ENCODE peak calls at places on chromosomes 1 and 21, in seven cellular contexts. One of them, this sample, is unnamed.
A peak's percentile ranks its signal among the peaks of the same experiment; 100 is the strongest.

GRCh38 chr1:96660503-96660902 is 61.1 kb upstream of the PTBP2 start:
- DNase-seq in hepatocyte: no peak
- DNase-seq in activated CD8-positive, alpha-beta memory T cell treated with anti-CD3 and anti-CD28 coated beads, Interleukin-2, amount 50 U/mL, for 4 hours: no peak
- DNase-seq in H9: no peak
- DNase-seq in NCI-H1105: no peak
- DNase-seq in globus pallidus: no peak
- DNase-seq in aorta: no peak
- DNase-seq in this sample: no peak

GRCh38 chr1:99004270-99005141 is at the start of gene PLPPR5:
- DNase-seq in hepatocyte: peak; percentile 42
- DNase-seq in activated CD8-positive, alpha-beta memory T cell treated with anti-CD3 and anti-CD28 coated beads, Interleukin-2, amount 50 U/mL, for 4 hours: peak; percentile 19
- DNase-seq in H9: peak; percentile 61
- DNase-seq in NCI-H1105: peak; percentile 6
- DNase-seq in globus pallidus: no peak
- DNase-seq in aorta: no peak
- DNase-seq in this sample: peak; percentile 75

GRCh38 chr1:206863266-206863665 is 2.2 kb upstream of the IL20 start:
- DNase-seq in hepatocyte: no peak
- DNase-seq in activated CD8-positive, alpha-beta memory T cell treated with anti-CD3 and anti-CD28 coated beads, Interleukin-2, amount 50 U/mL, for 4 hours: no peak
- DNase-seq in H9: no peak
- DNase-seq in NCI-H1105: no peak
- DNase-seq in globus pallidus: no peak
- DNase-seq in aorta: no peak
- DNase-seq in this sample: no peak

GRCh38 chr1:155002479-155003226 is at the start of gene ZBTB7B:
- DNase-seq in hepatocyte: peak; percentile 77
- DNase-seq in activated CD8-positive, alpha-beta memory T cell treated with anti-CD3 and anti-CD28 coated beads, Interleukin-2, amount 50 U/mL, for 4 hours: no peak
- DNase-seq in H9: peak; percentile 39
- DNase-seq in NCI-H1105: peak; percentile 54
- DNase-seq in globus pallidus: no peak
- DNase-seq in aorta: peak; percentile 76
- DNase-seq in this sample: peak; percentile 49

GRCh38 chr1:200400556-200400955 is 9.3 kb downstream of the ZNF281 start:
- DNase-seq in hepatocyte: no peak
- DNase-seq in activated CD8-positive, alpha-beta memory T cell treated with anti-CD3 and anti-CD28 coated beads, Interleukin-2, amount 50 U/mL, for 4 hours: no peak
- DNase-seq in H9: no peak
- DNase-seq in NCI-H1105: no peak
- DNase-seq in globus pallidus: peak; percentile 76
- DNase-seq in aorta: no peak
- DNase-seq in this sample: no peak

GRCh38 chr1:40774266-40774998 is 9.2 kb upstream of the KCNQ4 start:
- DNase-seq in hepatocyte: peak; percentile 67
- DNase-seq in activated CD8-positive, alpha-beta memory T cell treated with anti-CD3 and anti-CD28 coated beads, Interleukin-2, amount 50 U/mL, for 4 hours: peak; percentile 74
- DNase-seq in H9: peak; percentile 83
- DNase-seq in NCI-H1105: no peak
- DNase-seq in globus pallidus: no peak
- DNase-seq in aorta: no peak
- DNase-seq in this sample: peak; percentile 77

GRCh38 chr1:234598974-234599616 is 10.9 kb downstream of the IRF2BP2 start:
- DNase-seq in hepatocyte: peak; percentile 27
- DNase-seq in activated CD8-positive, alpha-beta memory T cell treated with anti-CD3 and anti-CD28 coated beads, Interleukin-2, amount 50 U/mL, for 4 hours: no peak
- DNase-seq in H9: no peak
- DNase-seq in NCI-H1105: no peak
- DNase-seq in globus pallidus: peak; percentile 16
- DNase-seq in aorta: no peak
- DNase-seq in this sample: peak; percentile 9

GRCh38 chr1:33327587-33328325 is 6.9 kb upstream of the A3GALT2 start:
- DNase-seq in hepatocyte: peak; percentile 46
- DNase-seq in activated CD8-positive, alpha-beta memory T cell treated with anti-CD3 and anti-CD28 coated beads, Interleukin-2, amount 50 U/mL, for 4 hours: no peak
- DNase-seq in H9: no peak
- DNase-seq in NCI-H1105: peak; percentile 36
- DNase-seq in globus pallidus: no peak
- DNase-seq in aorta: peak; percentile 80
- DNase-seq in this sample: no peak

GRCh38 chr1:44031051-44031899 is at the start of gene SLC6A9:
- DNase-seq in hepatocyte: peak; percentile 78
- DNase-seq in activated CD8-positive, alpha-beta memory T cell treated with anti-CD3 and anti-CD28 coated beads, Interleukin-2, amount 50 U/mL, for 4 hours: peak; percentile 48
- DNase-seq in H9: peak; percentile 70
- DNase-seq in NCI-H1105: peak; percentile 41
- DNase-seq in globus pallidus: peak; percentile 66
- DNase-seq in aorta: peak; percentile 83
- DNase-seq in this sample: peak; percentile 89

GRCh38 chr1:20426923-20427322 is 59.1 kb downstream of the CAMK2N1 start:
- DNase-seq in hepatocyte: peak; percentile 48
- DNase-seq in activated CD8-positive, alpha-beta memory T cell treated with anti-CD3 and anti-CD28 coated beads, Interleukin-2, amount 50 U/mL, for 4 hours: no peak
- DNase-seq in H9: peak; percentile 24
- DNase-seq in NCI-H1105: no peak
- DNase-seq in globus pallidus: no peak
- DNase-seq in aorta: no peak
- DNase-seq in this sample: no peak

GRCh38 chr1:53636621-53637171 is 102.3 kb downstream of the GLIS1 start:
- DNase-seq in hepatocyte: no peak
- DNase-seq in activated CD8-positive, alpha-beta memory T cell treated with anti-CD3 and anti-CD28 coated beads, Interleukin-2, amount 50 U/mL, for 4 hours: no peak
- DNase-seq in H9: peak; percentile 31
- DNase-seq in NCI-H1105: no peak
- DNase-seq in globus pallidus: no peak
- DNase-seq in aorta: peak; percentile 20
- DNase-seq in this sample: no peak

GRCh38 chr21:16587671-16588379 is 858.0 kb downstream of the USP25 start:
- DNase-seq in hepatocyte: peak; percentile 15
- DNase-seq in activated CD8-positive, alpha-beta memory T cell treated with anti-CD3 and anti-CD28 coated beads, Interleukin-2, amount 50 U/mL, for 4 hours: no peak
- DNase-seq in H9: no peak
- DNase-seq in NCI-H1105: no peak
- DNase-seq in globus pallidus: no peak
- DNase-seq in aorta: no peak
- DNase-seq in this sample: peak; percentile 31

GRCh38 chr1:245345191-245345884 is 190.6 kb downstream of the KIF26B start:
- DNase-seq in hepatocyte: peak; percentile 29
- DNase-seq in activated CD8-positive, alpha-beta memory T cell treated with anti-CD3 and anti-CD28 coated beads, Interleukin-2, amount 50 U/mL, for 4 hours: no peak
- DNase-seq in H9: peak; percentile 82
- DNase-seq in NCI-H1105: no peak
- DNase-seq in globus pallidus: no peak
- DNase-seq in aorta: no peak
- DNase-seq in this sample: no peak

GRCh38 chr1:50930965-50931737 is 28.9 kb downstream of the FAF1 start:
- DNase-seq in hepatocyte: no peak
- DNase-seq in activated CD8-positive, alpha-beta memory T cell treated with anti-CD3 and anti-CD28 coated beads, Interleukin-2, amount 50 U/mL, for 4 hours: peak; percentile 27
- DNase-seq in H9: no peak
- DNase-seq in NCI-H1105: no peak
- DNase-seq in globus pallidus: no peak
- DNase-seq in aorta: no peak
- DNase-seq in this sample: no peak

GRCh38 chr1:117318456-117318855 is 48.8 kb upstream of the MAN1A2 start:
- DNase-seq in hepatocyte: no peak
- DNase-seq in activated CD8-positive, alpha-beta memory T cell treated with anti-CD3 and anti-CD28 coated beads, Interleukin-2, amount 50 U/mL, for 4 hours: no peak
- DNase-seq in H9: no peak
- DNase-seq in NCI-H1105: no peak
- DNase-seq in globus pallidus: no peak
- DNase-seq in aorta: no peak
- DNase-seq in this sample: no peak

GRCh38 chr1:180171691-180172090 is 17.0 kb downstream of the QSOX1 start:
- DNase-seq in hepatocyte: no peak
- DNase-seq in activated CD8-positive, alpha-beta memory T cell treated with anti-CD3 and anti-CD28 coated beads, Interleukin-2, amount 50 U/mL, for 4 hours: no peak
- DNase-seq in H9: no peak
- DNase-seq in NCI-H1105: no peak
- DNase-seq in globus pallidus: no peak
- DNase-seq in aorta: no peak
- DNase-seq in this sample: no peak

GRCh38 chr1:201608635-201609395 is 69.9 kb downstream of the NAV1 start:
- DNase-seq in hepatocyte: no peak
- DNase-seq in activated CD8-positive, alpha-beta memory T cell treated with anti-CD3 and anti-CD28 coated beads, Interleukin-2, amount 50 U/mL, for 4 hours: no peak
- DNase-seq in H9: no peak
- DNase-seq in NCI-H1105: no peak
- DNase-seq in globus pallidus: no peak
- DNase-seq in aorta: peak; percentile 69
- DNase-seq in this sample: no peak

GRCh38 chr1:19066874-19067186 is 110.4 kb upstream of the IFFO2 start:
- DNase-seq in hepatocyte: no peak
- DNase-seq in activated CD8-positive, alpha-beta memory T cell treated with anti-CD3 and anti-CD28 coated beads, Interleukin-2, amount 50 U/mL, for 4 hours: no peak
- DNase-seq in H9: no peak
- DNase-seq in NCI-H1105: no peak
- DNase-seq in globus pallidus: peak; percentile 92
- DNase-seq in aorta: no peak
- DNase-seq in this sample: no peak

GRCh38 chr1:101253976-101254660 is 17.3 kb downstream of the S1PR1 start:
- DNase-seq in hepatocyte: peak; percentile 64
- DNase-seq in activated CD8-positive, alpha-beta memory T cell treated with anti-CD3 and anti-CD28 coated beads, Interleukin-2, amount 50 U/mL, for 4 hours: no peak
- DNase-seq in H9: no peak
- DNase-seq in NCI-H1105: no peak
- DNase-seq in globus pallidus: no peak
- DNase-seq in aorta: no peak
- DNase-seq in this sample: peak; percentile 75

GRCh38 chr1:165773324-165773965 is 4.8 kb upstream of the TMCO1 start:
- DNase-seq in hepatocyte: no peak
- DNase-seq in activated CD8-positive, alpha-beta memory T cell treated with anti-CD3 and anti-CD28 coated beads, Interleukin-2, amount 50 U/mL, for 4 hours: no peak
- DNase-seq in H9: no peak
- DNase-seq in NCI-H1105: no peak
- DNase-seq in globus pallidus: no peak
- DNase-seq in aorta: no peak
- DNase-seq in this sample: no peak

GRCh38 chr21:39523930-39524329 is 72.2 kb downstream of the SH3BGR start:
- DNase-seq in hepatocyte: no peak
- DNase-seq in activated CD8-positive, alpha-beta memory T cell treated with anti-CD3 and anti-CD28 coated beads, Interleukin-2, amount 50 U/mL, for 4 hours: no peak
- DNase-seq in H9: no peak
- DNase-seq in NCI-H1105: no peak
- DNase-seq in globus pallidus: no peak
- DNase-seq in aorta: no peak
- DNase-seq in this sample: no peak

GRCh38 chr1:125064481-125064880 is 3879.7 kb downstream of the SRGAP2C start:
- DNase-seq in hepatocyte: no peak
- DNase-seq in activated CD8-positive, alpha-beta memory T cell treated with anti-CD3 and anti-CD28 coated beads, Interleukin-2, amount 50 U/mL, for 4 hours: no peak
- DNase-seq in H9: no peak
- DNase-seq in NCI-H1105: no peak
- DNase-seq in globus pallidus: no peak
- DNase-seq in aorta: no peak
- DNase-seq in this sample: no peak

GRCh38 chr21:20010691-20011200 is 987.5 kb upstream of the NCAM2 start:
- DNase-seq in hepatocyte: no peak
- DNase-seq in activated CD8-positive, alpha-beta memory T cell treated with anti-CD3 and anti-CD28 coated beads, Interleukin-2, amount 50 U/mL, for 4 hours: no peak
- DNase-seq in H9: no peak
- DNase-seq in NCI-H1105: no peak
- DNase-seq in globus pallidus: no peak
- DNase-seq in aorta: no peak
- DNase-seq in this sample: no peak

GRCh38 chr1:19811206-19811851 is 3.8 kb downstream of the RNF186 start:
- DNase-seq in hepatocyte: peak; percentile 32
- DNase-seq in activated CD8-positive, alpha-beta memory T cell treated with anti-CD3 and anti-CD28 coated beads, Interleukin-2, amount 50 U/mL, for 4 hours: peak; percentile 30
- DNase-seq in H9: peak; percentile 72
- DNase-seq in NCI-H1105: no peak
- DNase-seq in globus pallidus: no peak
- DNase-seq in aorta: peak; percentile 72
- DNase-seq in this sample: peak; percentile 40

GRCh38 chr1:217134857-217135568 is 411.8 kb upstream of the ESRRG start:
- DNase-seq in hepatocyte: peak; percentile 16
- DNase-seq in activated CD8-positive, alpha-beta memory T cell treated with anti-CD3 and anti-CD28 coated beads, Interleukin-2, amount 50 U/mL, for 4 hours: no peak
- DNase-seq in H9: peak; percentile 60
- DNase-seq in NCI-H1105: no peak
- DNase-seq in globus pallidus: no peak
- DNase-seq in aorta: no peak
- DNase-seq in this sample: peak; percentile 72

GRCh38 chr1:21647431-21648373 is 21.5 kb downstream of the RAP1GAP start:
- DNase-seq in hepatocyte: peak; percentile 80
- DNase-seq in activated CD8-positive, alpha-beta memory T cell treated with anti-CD3 and anti-CD28 coated beads, Interleukin-2, amount 50 U/mL, for 4 hours: no peak
- DNase-seq in H9: peak; percentile 93
- DNase-seq in NCI-H1105: no peak
- DNase-seq in globus pallidus: no peak
- DNase-seq in aorta: no peak
- DNase-seq in this sample: peak; percentile 95

GRCh38 chr21:45533731-45534571 is 8.3 kb downstream of the SLC19A1 start:
- DNase-seq in hepatocyte: no peak
- DNase-seq in activated CD8-positive, alpha-beta memory T cell treated with anti-CD3 and anti-CD28 coated beads, Interleukin-2, amount 50 U/mL, for 4 hours: peak; percentile 10
- DNase-seq in H9: no peak
- DNase-seq in NCI-H1105: no peak
- DNase-seq in globus pallidus: no peak
- DNase-seq in aorta: peak; percentile 45
- DNase-seq in this sample: no peak

GRCh38 chr1:23395162-23395724 is 25.6 kb upstream of the ZNF436 start:
- DNase-seq in hepatocyte: no peak
- DNase-seq in activated CD8-positive, alpha-beta memory T cell treated with anti-CD3 and anti-CD28 coated beads, Interleukin-2, amount 50 U/mL, for 4 hours: no peak
- DNase-seq in H9: peak; percentile 62
- DNase-seq in NCI-H1105: no peak
- DNase-seq in globus pallidus: no peak
- DNase-seq in aorta: no peak
- DNase-seq in this sample: no peak

GRCh38 chr21:38486221-38486620 is 12.1 kb downstream of the ERG start:
- DNase-seq in hepatocyte: peak; percentile 65
- DNase-seq in activated CD8-positive, alpha-beta memory T cell treated with anti-CD3 and anti-CD28 coated beads, Interleukin-2, amount 50 U/mL, for 4 hours: no peak
- DNase-seq in H9: no peak
- DNase-seq in NCI-H1105: no peak
- DNase-seq in globus pallidus: no peak
- DNase-seq in aorta: peak; percentile 59
- DNase-seq in this sample: peak; percentile 32

GRCh38 chr1:11746092-11746491 is 10.2 kb downstream of the AGTRAP start:
- DNase-seq in hepatocyte: no peak
- DNase-seq in activated CD8-positive, alpha-beta memory T cell treated with anti-CD3 and anti-CD28 coated beads, Interleukin-2, amount 50 U/mL, for 4 hours: no peak
- DNase-seq in H9: no peak
- DNase-seq in NCI-H1105: no peak
- DNase-seq in globus pallidus: no peak
- DNase-seq in aorta: no peak
- DNase-seq in this sample: no peak

This sample was measured in left kidney.